ENCODE peak calls at places on chromosome 2, in seven cellular contexts. J is HCT116, H is HepG2, S is SK-N-SH, F is K562, L is GM12878, Z is H1. C is an unnamed sample.

GRCh38 chr2:99981840-99982239 is 160.6 kb downstream of the AFF3 start:
- DNase-seq in J (no peak), H (no peak), S (no peak), F (no peak), L (no peak), Z (no peak), C (no peak)

GRCh38 chr2:133780099-133780996 is 212.1 kb upstream of the NCKAP5 start:
- DNase-seq in J (peak; percentile 52), H (peak; percentile 70), S (peak; percentile 48), F (peak; percentile 57), L (peak; percentile 1), Z (peak; percentile 75), C (peak; percentile 90)

GRCh38 chr2:30633039-30633438 is 174.2 kb downstream of the CAPN13 start:
- DNase-seq in J (no peak), H (no peak), S (no peak), F (no peak), L (no peak), Z (no peak), C (no peak)

GRCh38 chr2:235605306-235605998 is 111.6 kb downstream of the AGAP1 start:
- DNase-seq in J (no peak), H (no peak), S (peak; percentile 89), F (peak; percentile 23), L (no peak), Z (no peak), C (peak; percentile 25)

GRCh38 chr2:168181825-168182224 is 65.6 kb downstream of the STK39 start:
- DNase-seq in J (no peak), H (no peak), S (no peak), F (no peak), L (no peak), Z (no peak), C (no peak)

GRCh38 chr2:178523596-178524134 is 43.4 kb downstream of the PLEKHA3 start:
- DNase-seq in J (no peak), H (no peak), S (peak; percentile 4), F (peak; percentile 25), L (no peak), Z (peak; percentile 46), C (peak; percentile 20)

GRCh38 chr2:199818001-199818400 is 33.0 kb downstream of the FTCDNL1 start:
- DNase-seq in J (no peak), H (no peak), S (no peak), F (no peak), L (no peak), Z (no peak), C (no peak)

GRCh38 chr2:224025874-224026273 is 13.2 kb downstream of the SERPINE2 start:
- DNase-seq in J (no peak), H (no peak), S (no peak), F (peak; percentile 13), L (peak; percentile 83), Z (no peak), C (no peak)

GRCh38 chr2:146820672-146821071 is 1024.2 kb upstream of the ACVR2A start:
- DNase-seq in J (no peak), H (no peak), S (no peak), F (no peak), L (no peak), Z (no peak), C (peak; percentile 89)

GRCh38 chr2:106193491-106193976 is 567 bp downstream of the UXS1 start:
- DNase-seq in J (no peak), H (peak; percentile 15), S (peak; percentile 70), F (no peak), L (no peak), Z (peak; percentile 56), C (peak; percentile 35)

GRCh38 chr2:121502246-121502645 is 28.4 kb upstream of the RNU4ATAC start:
- DNase-seq in J (no peak), H (no peak), S (no peak), F (no peak), L (no peak), Z (no peak), C (no peak)

GRCh38 chr2:72793798-72794447 is 31.9 kb downstream of the EXOC6B start:
- DNase-seq in J (no peak), H (no peak), S (no peak), F (no peak), L (no peak), Z (no peak), C (peak; percentile 21)

GRCh38 chr2:98867539-98868309 is 68.3 kb downstream of the CRACDL start:
- DNase-seq in J (no peak), H (no peak), S (no peak), F (no peak), L (no peak), Z (no peak), C (peak; percentile 17)

GRCh38 chr2:80300346-80300745 is 4.2 kb downstream of the LRRTM1 start:
- DNase-seq in J (no peak), H (no peak), S (no peak), F (no peak), L (no peak), Z (no peak), C (no peak)

GRCh38 chr2:198371902-198372611 is 567.7 kb downstream of the PLCL1 start:
- DNase-seq in J (no peak), H (no peak), S (no peak), F (no peak), L (peak; percentile 67), Z (no peak), C (no peak)

GRCh38 chr2:20676353-20677215 is 9.6 kb downstream of the GDF7 start:
- DNase-seq in J (no peak), H (peak; percentile 99), S (no peak), F (no peak), L (peak; percentile 77), Z (no peak), C (no peak)

GRCh38 chr2:20677301-20678176 is 10.6 kb downstream of the GDF7 start:
- DNase-seq in J (no peak), H (no peak), S (no peak), F (no peak), L (peak; percentile 15), Z (no peak), C (peak; percentile 35)

GRCh38 chr2:20674309-20674965 is 7.5 kb downstream of the GDF7 start:
- DNase-seq in J (no peak), H (no peak), S (no peak), F (no peak), L (no peak), Z (no peak), C (no peak)

GRCh38 chr2:20674974-20675679 is 8.2 kb downstream of the GDF7 start:
- DNase-seq in J (no peak), H (peak; percentile 44), S (no peak), F (no peak), L (no peak), Z (no peak), C (peak; percentile 80)

DNA sequence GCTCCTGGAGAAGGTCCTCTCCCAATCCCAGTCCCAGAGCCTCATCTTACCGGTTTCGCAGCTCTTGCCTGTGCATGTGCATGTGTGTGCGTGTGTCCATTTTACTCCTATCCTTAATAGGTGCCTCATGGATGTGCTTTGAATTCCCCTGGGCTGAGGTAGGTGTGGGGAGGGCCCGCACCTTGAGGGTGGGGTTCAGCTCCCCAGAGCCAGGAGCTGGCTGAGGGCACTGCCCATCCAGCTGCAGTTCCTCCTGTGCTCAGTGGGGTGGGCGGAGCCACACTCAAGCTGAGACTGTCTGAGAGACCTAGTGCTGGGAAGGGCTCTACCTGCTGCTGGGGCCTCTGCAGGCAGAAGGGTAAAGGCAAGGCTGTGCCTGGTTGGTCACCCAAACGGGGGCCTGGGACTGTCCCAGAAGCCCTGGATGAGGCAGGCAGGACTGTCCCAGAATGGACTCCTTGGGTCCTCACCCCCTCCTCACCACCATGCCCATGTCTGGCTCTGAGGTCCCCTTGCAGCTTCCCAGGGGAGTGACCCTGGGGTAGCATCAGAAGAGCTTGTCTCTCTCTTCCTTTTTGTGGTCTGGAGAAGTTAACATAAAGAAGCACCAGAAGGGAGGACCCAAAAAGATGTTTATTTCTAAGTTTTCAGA is 8.9 kb downstream of the GDF7 start:
- DNase-seq in J (no peak), H (peak; percentile 78), S (no peak), F (no peak), L (peak; percentile 15), Z (peak; percentile 66), C (no peak)
- TF ChIP-seq CTCF in J (no peak), H (no peak), S (peak; percentile 5), F (no peak), L (no peak), Z (no peak), C (no peak)

GRCh38 chr2:122750808-122751207 is 995.4 kb downstream of the TSN start:
- DNase-seq in J (no peak), H (no peak), S (no peak), F (no peak), L (no peak), Z (no peak), C (no peak)

GRCh38 chr2:122754561-122754960 is 999.1 kb downstream of the TSN start:
- DNase-seq in J (no peak), H (no peak), S (no peak), F (no peak), L (no peak), Z (no peak), C (no peak)

GRCh38 chr2:122758967-122759366 is 1003.5 kb downstream of the TSN start:
- DNase-seq in J (no peak), H (no peak), S (no peak), F (no peak), L (no peak), Z (no peak), C (no peak)

GRCh38 chr2:122753341-122753740 is 997.9 kb downstream of the TSN start:
- DNase-seq in J (no peak), H (no peak), S (no peak), F (no peak), L (no peak), Z (no peak), C (no peak)

DNA sequence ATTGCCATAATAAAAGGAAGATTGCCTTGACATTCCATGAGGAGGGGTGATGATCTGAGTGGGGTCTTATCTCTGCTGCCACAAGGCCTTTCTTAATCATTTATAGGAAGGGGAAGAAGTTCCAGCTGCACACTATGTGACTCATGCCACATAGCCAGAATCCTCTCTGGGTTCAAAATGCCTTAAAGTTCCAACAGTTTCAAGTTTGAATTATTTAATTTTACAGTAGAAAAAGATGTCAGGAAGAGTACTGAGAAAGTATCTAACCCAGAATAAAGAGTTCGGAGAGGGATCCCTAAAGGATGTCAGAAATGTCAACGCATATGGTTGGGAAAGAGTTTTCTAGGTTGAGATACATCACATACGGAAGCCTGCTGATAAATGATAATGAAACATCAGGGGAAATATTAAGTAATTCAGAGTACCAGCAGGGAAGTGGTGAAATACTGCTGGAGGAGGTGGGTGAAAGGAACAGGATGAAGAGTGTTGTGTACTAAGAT is 999.9 kb downstream of the TSN start:
- DNase-seq in J (no peak), H (no peak), S (no peak), F (no peak), L (no peak), Z (no peak), C (peak; percentile 34)
- TF ChIP-seq MAX in J (no peak), H (no peak), S (no peak), F (no peak), L (no peak), Z (no peak), C (no peak)

GRCh38 chr2:232897386-232897970 is 27.4 kb downstream of the SNORC start:
- DNase-seq in J (no peak), H (no peak), S (no peak), F (no peak), L (no peak), Z (no peak), C (no peak)
- H3K9ac ChIP-seq in J (no peak overlapping the region), H (no peak overlapping the region), S (no peak overlapping the region), F (no peak overlapping the region), L (no peak overlapping the region), Z (no peak overlapping the region), C (no peak overlapping the region)

DNA sequence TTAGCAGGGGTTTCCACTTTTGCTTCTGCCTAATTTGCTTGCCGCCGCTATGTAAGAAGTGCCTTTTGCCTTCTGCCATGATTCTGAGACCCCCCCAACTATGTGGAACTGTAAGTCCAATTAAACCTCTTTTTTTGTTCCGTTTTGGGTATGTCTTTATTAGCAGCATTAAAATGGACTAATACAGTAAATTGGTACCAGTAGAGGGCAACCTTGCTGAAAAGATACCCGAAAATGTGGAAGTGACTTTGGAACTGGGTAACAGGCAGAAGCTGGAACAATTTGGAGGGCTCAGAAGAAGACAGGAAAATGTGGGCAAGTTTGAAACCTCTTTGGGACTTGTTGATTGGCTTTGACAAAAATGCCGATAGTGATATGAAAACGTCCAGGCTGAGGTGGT is 216.1 kb upstream of the FSIP2 start:
- DNase-seq in J (no peak), H (peak; percentile 8), S (no peak), F (no peak), L (no peak), Z (no peak), C (no peak)
- TF ChIP-seq CTCF in J (no peak), H (peak; percentile 44), S (peak; percentile 45), F (no peak), L (no peak), Z (peak; percentile 10), C (no peak)

C was measured in endothelial cell of umbilical vein.